ENCODE peak calls at places on chromosome 13, in eight cellular contexts. N is left lobe of liver; E is A549; O is AML-193; R is ACHN; X is DMS153; H is T-cell; U is CD8-positive, alpha-beta memory T cell. M is an unnamed sample.
A peak's percentile ranks its signal among the peaks of the same experiment; 100 is the strongest.

GRCh38 chr13:69580255-69580654 is 527.4 kb upstream of the ATXN8OS start:
- DNase-seq in N (no peak), E (no peak), O (no peak), R (no peak), X (no peak), H (no peak), U (no peak), M (no peak)

GRCh38 chr13:27634231-27634630 is 12.5 kb downstream of the POLR1D start:
- DNase-seq in N (no peak), E (no peak), O (no peak), R (no peak), X (no peak), H (no peak), U (no peak), M (no peak)

GRCh38 chr13:73933795-73934194 is 200.4 kb downstream of the KLF12 start:
- DNase-seq in N (no peak), E (no peak), O (no peak), R (no peak), X (no peak), H (no peak), U (no peak), M (no peak)

GRCh38 chr13:102401305-102401704 is 543 bp downstream of the FGF14 start:
- DNase-seq in N (no peak), E (no peak), O (no peak), R (no peak), X (no peak), H (no peak), U (no peak), M (no peak)

GRCh38 chr13:43307921-43308433 is 284.6 kb downstream of the DNAJC15 start:
- DNase-seq in N (peak; percentile 88), E (peak; percentile 37), O (no peak), R (no peak), X (peak; percentile 95), H (no peak), U (no peak), M (peak; percentile 1)

GRCh38 chr13:102487330-102487729 is 85.5 kb upstream of the FGF14 start:
- DNase-seq in N (no peak), E (no peak), O (no peak), R (no peak), X (no peak), H (no peak), U (no peak), M (no peak)

GRCh38 chr13:50081106-50081898 is 66.1 kb downstream of the KCNRG start:
- DNase-seq in N (peak; percentile 61), E (peak; percentile 43), O (peak; percentile 55), R (no peak), X (no peak), H (peak; percentile 47), U (no peak), M (no peak)

GRCh38 chr13:79491715-79492114 is 10.8 kb downstream of the NDFIP2 start:
- DNase-seq in N (no peak), E (peak; percentile 56), O (no peak), R (no peak), X (no peak), H (no peak), U (no peak), M (no peak)

GRCh38 chr13:61779456-61779855 is 363.8 kb upstream of the PCDH20 start:
- DNase-seq in N (no peak), E (no peak), O (no peak), R (no peak), X (no peak), H (no peak), U (no peak), M (no peak)

GRCh38 chr13:23610966-23611486 is 40.8 kb downstream of the TNFRSF19 start:
- DNase-seq in N (no peak), E (no peak), O (no peak), R (no peak), X (peak; percentile 16), H (no peak), U (no peak), M (no peak)

GRCh38 chr13:79765331-79765730 is 284.4 kb downstream of the NDFIP2 start:
- DNase-seq in N (no peak), E (no peak), O (no peak), R (no peak), X (no peak), H (no peak), U (no peak), M (no peak)

GRCh38 chr13:34179481-34179880 is 361.5 kb downstream of the RFC3 start:
- DNase-seq in N (no peak), E (no peak), O (no peak), R (peak; percentile 4), X (no peak), H (no peak), U (no peak), M (no peak)

GRCh38 chr13:80400164-80400767 is 59.3 kb upstream of the SPRY2 start:
- DNase-seq in N (no peak), E (no peak), O (no peak), R (no peak), X (peak; percentile 37), H (no peak), U (no peak), M (no peak)

GRCh38 chr13:106873810-106874209 is 305.9 kb upstream of the ARGLU1 start:
- DNase-seq in N (no peak), E (no peak), O (no peak), R (no peak), X (no peak), H (no peak), U (no peak), M (no peak)

GRCh38 chr13:112444001-112444311 is 67.8 kb downstream of the SPACA7 start:
- DNase-seq in N (peak; percentile 74), E (peak; percentile 50), O (peak; percentile 13), R (peak; percentile 54), X (peak; percentile 63), H (no peak), U (no peak), M (peak; percentile 21)

GRCh38 chr13:33743438-33744368 is 74.2 kb upstream of the RFC3 start:
- DNase-seq in N (no peak), E (no peak), O (peak; percentile 86), R (no peak), X (no peak), H (peak; percentile 3), U (peak; percentile 6), M (no peak)

GRCh38 chr13:101473458-101473857 is 21.0 kb downstream of the ITGBL1 start:
- DNase-seq in N (no peak), E (no peak), O (no peak), R (peak; percentile 11), X (no peak), H (no peak), U (no peak), M (no peak)

GRCh38 chr13:110263906-110264305 is 43.1 kb downstream of the COL4A1 start:
- DNase-seq in N (no peak), E (no peak), O (no peak), R (no peak), X (no peak), H (no peak), U (no peak), M (no peak)

GRCh38 chr13:100323937-100324336 is 235.0 kb downstream of the PCCA start:
- DNase-seq in N (no peak), E (no peak), O (no peak), R (no peak), X (no peak), H (no peak), U (no peak), M (no peak)

GRCh38 chr13:110137677-110138008 is 169.3 kb downstream of the COL4A1 start:
- DNase-seq in N (peak; percentile 67), E (peak; percentile 63), O (no peak), R (peak; percentile 62), X (peak; percentile 63), H (no peak), U (no peak), M (peak; percentile 78)

GRCh38 chr13:30395192-30396158 is 26.8 kb upstream of the UBE2L5 start:
- DNase-seq in N (peak; percentile 98), E (peak; percentile 88), O (peak; percentile 98), R (peak; percentile 84), X (peak; percentile 81), H (peak; percentile 62), U (peak; percentile 74), M (peak; percentile 57)

GRCh38 chr13:91369432-91369831 is 21.9 kb downstream of the MIR17HG start:
- DNase-seq in N (no peak), E (no peak), O (no peak), R (no peak), X (no peak), H (no peak), U (no peak), M (no peak)

GRCh38 chr13:112245959-112246358 is 130.2 kb upstream of the SPACA7 start:
- DNase-seq in N (peak; percentile 40), E (no peak), O (no peak), R (no peak), X (no peak), H (no peak), U (no peak), M (no peak)

GRCh38 chr13:66313408-66313807 is 916.7 kb downstream of the PCDH9 start:
- DNase-seq in N (no peak), E (peak; percentile 64), O (no peak), R (no peak), X (no peak), H (no peak), U (no peak), M (no peak)

GRCh38 chr13:74978596-74978995 is 503.4 kb downstream of the TBC1D4 start:
- DNase-seq in N (no peak), E (no peak), O (no peak), R (peak; percentile 19), X (no peak), H (no peak), U (no peak), M (no peak)

GRCh38 chr13:30997697-30998547 is 65.5 kb downstream of the TEX26 start:
- DNase-seq in N (no peak), E (no peak), O (no peak), R (no peak), X (peak; percentile 14), H (no peak), U (no peak), M (no peak)

GRCh38 chr13:114212096-114212495 is 22.6 kb upstream of the CDC16 start:
- DNase-seq in N (no peak), E (no peak), O (no peak), R (no peak), X (peak; percentile 3), H (no peak), U (no peak), M (no peak)

GRCh38 chr13:101258509-101258908 is 157.8 kb downstream of the NALCN start:
- DNase-seq in N (no peak), E (no peak), O (no peak), R (no peak), X (no peak), H (no peak), U (no peak), M (no peak)

GRCh38 chr13:92769064-92769463 is 457.5 kb upstream of the GPC6 start:
- DNase-seq in N (no peak), E (no peak), O (no peak), R (no peak), X (no peak), H (no peak), U (no peak), M (no peak)

GRCh38 chr13:113991191-113991669 is 17.4 kb upstream of the C13orf46 start:
- DNase-seq in N (no peak), E (no peak), O (no peak), R (no peak), X (no peak), H (no peak), U (no peak), M (no peak)

GRCh38 chr13:97911311-97912138 is 42.0 kb upstream of the IPO5 start:
- DNase-seq in N (no peak), E (peak; percentile 36), O (no peak), R (peak; percentile 28), X (no peak), H (no peak), U (no peak), M (no peak)

GRCh38 chr13:83563499-83563898 is 318.8 kb downstream of the SLITRK1 start:
- DNase-seq in N (no peak), E (no peak), O (no peak), R (no peak), X (no peak), H (no peak), U (no peak), M (no peak)

M was measured in NCI-H2029.